ENCODE peak calls at places on chromosome 10, in four cellular contexts. B is HepG2, S is K562, G is WTC11. X is an unnamed sample.

GRCh38 chr10:87817291-87817872 is 644 bp downstream of the ATAD1 start:
- DNase-seq in B (peak), G (no peak), S (no peak), X (peak)

GRCh38 chr10:14074062-14074884 is 256.5 kb downstream of the FRMD4A start:
- DNase-seq in B (peak), S (no peak), G (no peak), X (peak)

GRCh38 chr10:107692072-107692471 is 527.6 kb upstream of the SORCS1 start:
- DNase-seq in B (no peak), G (no peak), S (no peak), X (no peak)

GRCh38 chr10:132855889-132856288 is 69.9 kb upstream of the NKX6-2 start:
- DNase-seq in G (peak), S (no peak), B (no peak), X (no peak)

GRCh38 chr10:73044378-73045285 is 52.0 kb downstream of the P4HA1 start:
- DNase-seq in S (no peak), B (no peak), G (no peak), X (no peak)

GRCh38 chr10:120460776-120461175 is 3.7 kb downstream of the PLPP4 start:
- DNase-seq in G (no peak), B (no peak), S (peak), X (no peak)

GRCh38 chr10:24440817-24441790 is 232.2 kb downstream of the KIAA1217 start:
- DNase-seq in S (no peak), B (no peak), G (no peak), X (no peak)

GRCh38 chr10:30897547-30897946 is 134.1 kb downstream of the ZNF438 start:
- DNase-seq in B (no peak), S (no peak), G (no peak), X (no peak)

GRCh38 chr10:15168296-15168780 is at the start of gene NMT2:
- DNase-seq in G (peak), S (peak), B (peak), X (no peak)

GRCh38 chr10:29646238-29646902 is 11.6 kb upstream of the SVIL start:
- DNase-seq in S (no peak), B (no peak), G (no peak), X (no peak)

GRCh38 chr10:38038107-38038931 is 27.8 kb downstream of the ZNF33A start:
- DNase-seq in B (no peak), G (no peak), S (no peak), X (no peak)

GRCh38 chr10:69869291-69869841 is 67.7 kb downstream of the COL13A1 start:
- DNase-seq in G (no peak), S (no peak), B (no peak), X (no peak)

GRCh38 chr10:3898821-3899220 is 113.8 kb upstream of the KLF6 start:
- DNase-seq in S (no peak), G (no peak), B (peak), X (no peak)

GRCh38 chr10:110426294-110427153 is 71.2 kb upstream of the DUSP5 start:
- DNase-seq in B (no peak), G (no peak), S (no peak), X (peak)

GRCh38 chr10:8233832-8234259 is 179.4 kb downstream of the GATA3 start:
- DNase-seq in G (no peak), S (no peak), B (no peak), X (no peak)

GRCh38 chr10:4353059-4353655 is 472.9 kb upstream of the AKR1E2 start:
- DNase-seq in B (no peak), G (no peak), S (no peak), X (no peak)

GRCh38 chr10:11068861-11069633 is 51.4 kb downstream of the CELF2 start:
- DNase-seq in S (no peak), G (no peak), B (no peak), X (no peak)
- TF ChIP-seq NR3C1 in S (no peak), G (no peak), B (no peak), X (no peak)

GRCh38 chr10:97175586-97175985 is 10.2 kb downstream of the SLIT1 start:
- DNase-seq in S (no peak), B (no peak), G (no peak), X (no peak)

GRCh38 chr10:97176226-97176625 is 9.5 kb downstream of the SLIT1 start:
- DNase-seq in S (no peak), G (no peak), B (no peak), X (no peak)

GRCh38 chr10:97174937-97175336 is 10.8 kb downstream of the SLIT1 start:
- DNase-seq in G (no peak), S (no peak), B (no peak), X (no peak)

GRCh38 chr10:97173036-97173435 is 12.7 kb downstream of the SLIT1 start:
- DNase-seq in B (no peak), G (no peak), S (no peak), X (no peak)

DNA sequence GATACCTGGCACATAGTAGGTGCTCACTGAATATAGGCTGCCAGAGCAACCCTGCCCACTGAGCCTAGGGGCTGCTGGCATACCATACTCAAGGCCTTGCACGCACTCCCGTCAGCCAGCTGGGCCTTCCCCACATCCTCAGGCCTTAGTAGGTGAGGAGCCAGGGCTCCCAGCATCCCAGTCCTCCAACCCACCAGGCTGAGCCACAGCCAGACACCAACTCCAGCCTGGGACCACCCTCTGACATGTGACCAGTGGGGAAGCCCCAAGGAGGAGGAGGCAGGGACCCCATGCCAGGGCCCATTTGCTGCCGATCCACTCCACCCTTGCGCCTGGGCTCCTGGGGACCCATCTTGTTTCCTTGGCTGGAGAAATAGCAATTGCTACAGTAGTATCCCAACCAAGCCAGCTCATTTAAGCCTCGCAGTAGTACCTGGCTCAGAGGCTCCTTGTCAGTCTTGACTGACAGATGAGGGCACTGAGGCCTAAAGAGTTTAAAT is 11.4 kb downstream of the SLIT1 start:
- DNase-seq in G (no peak), S (no peak), B (no peak), X (no peak)
- TF ChIP-seq NR3C1 in G (no peak), S (no peak), B (no peak), X (no peak)

DNA sequence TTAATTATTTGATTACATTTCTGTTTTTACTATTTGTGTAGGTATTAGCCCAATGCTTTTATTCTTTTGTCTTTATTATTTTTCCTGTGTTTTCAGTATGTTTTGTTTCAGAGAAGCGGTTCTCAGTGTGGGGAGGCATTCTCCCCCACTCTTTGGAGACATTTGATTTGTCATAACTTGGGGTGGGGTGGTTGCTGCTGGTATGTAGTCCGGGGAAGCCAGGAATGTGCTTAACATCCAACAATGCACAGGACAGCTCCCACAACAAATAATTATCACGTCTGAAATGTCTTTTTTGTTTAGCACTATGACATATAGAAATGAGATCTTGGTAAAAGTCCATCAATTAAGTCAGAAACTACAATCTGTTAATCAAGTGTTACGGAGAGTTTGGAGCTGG is 113.5 kb downstream of the LRMDA start:
- DNase-seq in B (no peak), G (no peak), S (no peak), X (no peak)
- TF ChIP-seq NR3C1 in B (no peak), G (no peak), S (no peak), X (no peak)

DNA sequence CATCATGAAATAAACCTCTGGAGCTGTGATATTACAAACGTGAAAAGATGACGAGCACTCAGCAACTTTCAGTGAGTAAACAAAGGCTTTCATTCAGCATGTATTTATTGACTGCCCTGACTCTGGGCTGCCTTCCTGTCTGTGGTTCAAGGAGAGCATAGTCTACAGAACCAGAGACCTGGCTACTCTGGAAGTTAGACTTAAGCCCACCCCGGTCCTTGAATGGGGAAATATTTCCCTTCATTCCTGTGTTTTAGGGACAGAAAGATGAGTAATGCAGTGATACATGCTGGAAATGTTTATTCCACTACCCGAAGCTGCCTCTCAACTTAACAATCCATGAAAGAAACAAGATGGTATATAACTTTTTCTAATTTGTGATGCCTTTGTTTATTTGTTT is 57.5 kb downstream of the TRUB1 start:
- DNase-seq in G (no peak), S (no peak), B (no peak), X (no peak)
- TF ChIP-seq NR3C1 in G (no peak), S (no peak), B (no peak), X (no peak)